ENCODE peak calls at places on chromosomes 6 and 20, in seven cellular contexts. J, X, T, K, C, E and U are unnamed samples.
A peak's percentile ranks its signal among the peaks of the same experiment; 100 is the strongest.

GRCh38 chr6:110041149-110041548 is 63.0 kb downstream of the GPR6 start:
- DNase-seq in T (no peak), J (no peak), K (no peak), X (no peak), E (no peak), C (no peak), U (no peak)

GRCh38 chr20:34390769-34391447 is 27.8 kb downstream of the ITCH start:
- DNase-seq in K (no peak), J (no peak), T (peak; percentile 34), C (peak; percentile 76), E (peak; percentile 43), X (peak; percentile 51), U (no peak)

GRCh38 chr20:53579581-53580375 is 13.9 kb downstream of the ZNF217 start:
- DNase-seq in E (peak; percentile 38), C (peak; percentile 71), T (peak; percentile 24), J (peak; percentile 64), K (no peak), X (peak; percentile 35), U (no peak)

GRCh38 chr6:39956951-39957350 is 22.7 kb upstream of the MOCS1 start:
- DNase-seq in J (no peak), X (no peak), C (peak; percentile 78), E (no peak), T (no peak), K (no peak), U (no peak)

GRCh38 chr6:168060521-168060931 is 18.5 kb downstream of the FRMD1 start:
- DNase-seq in K (no peak), T (peak; percentile 43), E (peak; percentile 80), C (peak; percentile 83), X (no peak), J (peak; percentile 70), U (peak; percentile 68)

GRCh38 chr6:89221109-89221508 is 4.0 kb upstream of the GABRR1 start:
- DNase-seq in C (no peak), T (no peak), K (no peak), J (no peak), E (no peak), X (no peak), U (no peak)

GRCh38 chr6:7317538-7317937 is 4.5 kb upstream of the SSR1 start:
- DNase-seq in X (no peak), J (no peak), K (no peak), E (no peak), T (no peak), C (no peak), U (no peak)

GRCh38 chr20:46021361-46022359 is 7.4 kb upstream of the SLC12A5 start:
- DNase-seq in J (peak; percentile 73), X (peak; percentile 78), K (peak; percentile 85), T (peak; percentile 97), C (no peak), E (peak; percentile 46), U (peak; percentile 71)

GRCh38 chr6:29678114-29678513 is 2.8 kb downstream of the ZFP57 start:
- DNase-seq in J (no peak), T (no peak), C (peak; percentile 28), K (no peak), E (no peak), X (no peak), U (no peak)

GRCh38 chr6:45655630-45656422 is 278.1 kb upstream of the SUPT3H start:
- DNase-seq in J (no peak), K (no peak), E (no peak), X (no peak), T (no peak), C (peak; percentile 99), U (peak; percentile 73)

GRCh38 chr20:37945034-37945660 is 42.2 kb downstream of the VSTM2L start:
- DNase-seq in K (peak; percentile 49), T (no peak), C (no peak), E (no peak), X (no peak), J (no peak), U (no peak)

GRCh38 chr20:47795214-47795667 is 10.0 kb upstream of the SULF2 start:
- DNase-seq in T (peak; percentile 77), E (no peak), X (no peak), C (no peak), K (no peak), J (no peak), U (no peak)

GRCh38 chr6:34709386-34709785 is 12.8 kb upstream of the ILRUN start:
- DNase-seq in T (peak; percentile 73), E (peak; percentile 20), C (peak; percentile 62), X (no peak), K (peak; percentile 80), J (no peak), U (no peak)

GRCh38 chr20:19628570-19629134 is 129.4 kb upstream of the RIN2 start:
- DNase-seq in C (peak; percentile 85), T (peak; percentile 70), K (no peak), J (peak; percentile 75), E (peak; percentile 62), X (peak; percentile 73), U (no peak)

GRCh38 chr20:53805895-53806384 is 212.3 kb upstream of the ZNF217 start:
- DNase-seq in C (peak; percentile 37), K (no peak), X (no peak), T (no peak), J (peak; percentile 87), E (peak; percentile 46), U (peak; percentile 51)

GRCh38 chr20:1838479-1839279 is 56.5 kb upstream of the SIRPA start:
- DNase-seq in X (no peak), T (peak; percentile 14), E (no peak), C (no peak), K (no peak), J (no peak), U (no peak)

GRCh38 chr20:47359533-47360206 is 3.2 kb upstream of the ZMYND8 start:
- DNase-seq in K (peak; percentile 25), J (no peak), T (no peak), E (no peak), X (no peak), C (no peak), U (no peak)

GRCh38 chr6:22079788-22080187 is 217.0 kb downstream of the PRL start:
- DNase-seq in C (peak; percentile 93), T (no peak), K (no peak), X (no peak), E (no peak), J (no peak), U (no peak)

GRCh38 chr6:110720066-110720465 is 95.2 kb downstream of the CDK19 start:
- DNase-seq in C (no peak), E (no peak), X (no peak), K (no peak), T (no peak), J (no peak), U (no peak)

GRCh38 chr6:41353333-41353732 is 17.9 kb downstream of the NCR2 start:
- DNase-seq in K (no peak), X (no peak), C (no peak), J (no peak), E (no peak), T (no peak), U (no peak)

GRCh38 chr6:105981002-105981887 is 104.9 kb upstream of the PRDM1 start:
- DNase-seq in X (peak; percentile 70), C (peak; percentile 14), E (peak; percentile 55), J (no peak), T (no peak), K (peak; percentile 87), U (no peak)

GRCh38 chr6:117591405-117591804 is 10.9 kb downstream of the GOPC start:
- DNase-seq in C (peak; percentile 41), T (no peak), X (no peak), E (no peak), J (no peak), K (no peak), U (no peak)

GRCh38 chr6:78995946-78996345 is 82.1 kb downstream of the PHIP start:
- DNase-seq in X (no peak), K (no peak), T (no peak), E (no peak), J (no peak), C (peak; percentile 40), U (no peak)

GRCh38 chr6:135179920-135180457 is 1.1 kb upstream of the MYB start:
- DNase-seq in T (no peak), C (peak; percentile 45), E (no peak), X (no peak), K (no peak), J (no peak), U (no peak)